ENCODE peak calls at places on chromosomes 11 and 22, in seven cellular contexts. One of them, this sample, is unnamed.

GRCh38 chr22:41474878-41475451 is 6.0 kb downstream of the ACO2 start:
- DNase-seq in sigmoid colon: no peak
- DNase-seq in breast epithelium: no peak
- DNase-seq in heart left ventricle: no peak
- DNase-seq in adrenal gland: no peak
- DNase-seq in upper lobe of left lung: no peak
- DNase-seq in IMR-90: no peak
- DNase-seq in this sample: no peak

GRCh38 chr22:44871782-44872181 is 119.4 kb downstream of the ARHGAP8 start:
- DNase-seq in sigmoid colon: no peak
- DNase-seq in breast epithelium: no peak
- DNase-seq in heart left ventricle: peak
- DNase-seq in adrenal gland: no peak
- DNase-seq in upper lobe of left lung: no peak
- DNase-seq in IMR-90: no peak
- DNase-seq in this sample: no peak

GRCh38 chr11:32137263-32137662 is 46.4 kb downstream of the RCN1 start:
- DNase-seq in sigmoid colon: no peak
- DNase-seq in breast epithelium: no peak
- DNase-seq in heart left ventricle: no peak
- DNase-seq in adrenal gland: no peak
- DNase-seq in upper lobe of left lung: no peak
- DNase-seq in IMR-90: peak
- DNase-seq in this sample: no peak

GRCh38 chr22:40463017-40463631 is 92.7 kb downstream of the SGSM3 start:
- DNase-seq in sigmoid colon: no peak
- DNase-seq in breast epithelium: no peak
- DNase-seq in heart left ventricle: no peak
- DNase-seq in adrenal gland: no peak
- DNase-seq in upper lobe of left lung: no peak
- DNase-seq in IMR-90: no peak
- DNase-seq in this sample: no peak

GRCh38 chr11:27089746-27090145 is 49.1 kb downstream of the BBOX1 start:
- DNase-seq in sigmoid colon: no peak
- DNase-seq in breast epithelium: no peak
- DNase-seq in heart left ventricle: no peak
- DNase-seq in adrenal gland: no peak
- DNase-seq in upper lobe of left lung: no peak
- DNase-seq in IMR-90: no peak
- DNase-seq in this sample: no peak

GRCh38 chr11:47289856-47290255 is 19.9 kb downstream of the MADD start:
- DNase-seq in sigmoid colon: peak
- DNase-seq in breast epithelium: no peak
- DNase-seq in heart left ventricle: no peak
- DNase-seq in adrenal gland: peak
- DNase-seq in upper lobe of left lung: peak
- DNase-seq in IMR-90: no peak
- DNase-seq in this sample: no peak

GRCh38 chr11:122116591-122116990 is 576 bp upstream of the BLID start:
- DNase-seq in sigmoid colon: no peak
- DNase-seq in breast epithelium: no peak
- DNase-seq in heart left ventricle: no peak
- DNase-seq in adrenal gland: no peak
- DNase-seq in upper lobe of left lung: no peak
- DNase-seq in IMR-90: no peak
- DNase-seq in this sample: no peak

GRCh38 chr22:50599816-50600454 is 658 bp upstream of the MAPK8IP2 start:
- DNase-seq in sigmoid colon: peak
- DNase-seq in breast epithelium: no peak
- DNase-seq in heart left ventricle: peak
- DNase-seq in adrenal gland: peak
- DNase-seq in upper lobe of left lung: peak
- DNase-seq in IMR-90: no peak
- DNase-seq in this sample: peak

GRCh38 chr11:9208726-9209501 is 56.2 kb downstream of the DENND5A start:
- DNase-seq in sigmoid colon: no peak
- DNase-seq in breast epithelium: no peak
- DNase-seq in heart left ventricle: no peak
- DNase-seq in adrenal gland: no peak
- DNase-seq in upper lobe of left lung: no peak
- DNase-seq in IMR-90: no peak
- DNase-seq in this sample: no peak

GRCh38 chr22:42895541-42895981 is 38.5 kb upstream of the ARFGAP3 start:
- DNase-seq in sigmoid colon: no peak
- DNase-seq in breast epithelium: no peak
- DNase-seq in heart left ventricle: no peak
- DNase-seq in adrenal gland: no peak
- DNase-seq in upper lobe of left lung: no peak
- DNase-seq in IMR-90: no peak
- DNase-seq in this sample: no peak

GRCh38 chr11:119470316-119471266 is 47.6 kb upstream of the THY1 start:
- DNase-seq in sigmoid colon: no peak
- DNase-seq in breast epithelium: peak
- DNase-seq in heart left ventricle: no peak
- DNase-seq in adrenal gland: no peak
- DNase-seq in upper lobe of left lung: no peak
- DNase-seq in IMR-90: peak
- DNase-seq in this sample: no peak

GRCh38 chr11:60871378-60872061 is 4.2 kb downstream of the ZP1 start:
- DNase-seq in sigmoid colon: peak
- DNase-seq in breast epithelium: no peak
- DNase-seq in heart left ventricle: peak
- DNase-seq in adrenal gland: peak
- DNase-seq in upper lobe of left lung: no peak
- DNase-seq in IMR-90: peak
- DNase-seq in this sample: no peak

GRCh38 chr22:29375436-29376076 is 12.8 kb downstream of the AP1B1 start:
- DNase-seq in sigmoid colon: no peak
- DNase-seq in breast epithelium: no peak
- DNase-seq in heart left ventricle: no peak
- DNase-seq in adrenal gland: peak
- DNase-seq in upper lobe of left lung: no peak
- DNase-seq in IMR-90: peak
- DNase-seq in this sample: no peak

GRCh38 chr11:15969281-15969680 is 387.1 kb downstream of the SOX6 start:
- DNase-seq in sigmoid colon: peak
- DNase-seq in breast epithelium: no peak
- DNase-seq in heart left ventricle: no peak
- DNase-seq in adrenal gland: peak
- DNase-seq in upper lobe of left lung: no peak
- DNase-seq in IMR-90: peak
- DNase-seq in this sample: no peak

GRCh38 chr11:118314985-118315384 is 10.5 kb downstream of the CD3E start:
- DNase-seq in sigmoid colon: no peak
- DNase-seq in breast epithelium: no peak
- DNase-seq in heart left ventricle: no peak
- DNase-seq in adrenal gland: no peak
- DNase-seq in upper lobe of left lung: no peak
- DNase-seq in IMR-90: no peak
- DNase-seq in this sample: no peak

GRCh38 chr11:104897891-104898684 is at the start of gene CASP12:
- DNase-seq in sigmoid colon: no peak
- DNase-seq in breast epithelium: no peak
- DNase-seq in heart left ventricle: no peak
- DNase-seq in adrenal gland: no peak
- DNase-seq in upper lobe of left lung: no peak
- DNase-seq in IMR-90: peak
- DNase-seq in this sample: no peak

GRCh38 chr22:46714550-46714949 is 23.5 kb downstream of the CERK start:
- DNase-seq in sigmoid colon: no peak
- DNase-seq in breast epithelium: no peak
- DNase-seq in heart left ventricle: no peak
- DNase-seq in adrenal gland: no peak
- DNase-seq in upper lobe of left lung: no peak
- DNase-seq in IMR-90: peak
- DNase-seq in this sample: no peak

GRCh38 chr22:23147632-23148387 is 2.5 kb downstream of the RAB36 start:
- DNase-seq in sigmoid colon: no peak
- DNase-seq in breast epithelium: peak
- DNase-seq in heart left ventricle: no peak
- DNase-seq in adrenal gland: no peak
- DNase-seq in upper lobe of left lung: no peak
- DNase-seq in IMR-90: peak
- DNase-seq in this sample: no peak

GRCh38 chr22:27377901-27378300 is 423.7 kb downstream of the MN1 start:
- DNase-seq in sigmoid colon: no peak
- DNase-seq in breast epithelium: no peak
- DNase-seq in heart left ventricle: no peak
- DNase-seq in adrenal gland: no peak
- DNase-seq in upper lobe of left lung: no peak
- DNase-seq in IMR-90: no peak
- DNase-seq in this sample: no peak

GRCh38 chr11:117179048-117179999 is 781 bp downstream of the SIDT2 start:
- DNase-seq in sigmoid colon: peak
- DNase-seq in breast epithelium: no peak
- DNase-seq in heart left ventricle: no peak
- DNase-seq in adrenal gland: peak
- DNase-seq in upper lobe of left lung: peak
- DNase-seq in IMR-90: no peak
- DNase-seq in this sample: no peak

GRCh38 chr22:31628969-31629723 is 32.9 kb downstream of the PISD start:
- DNase-seq in sigmoid colon: no peak
- DNase-seq in breast epithelium: no peak
- DNase-seq in heart left ventricle: no peak
- DNase-seq in adrenal gland: no peak
- DNase-seq in upper lobe of left lung: no peak
- DNase-seq in IMR-90: no peak
- DNase-seq in this sample: peak

GRCh38 chr22:43066844-43067385 is 22.3 kb downstream of the TTLL1 start:
- DNase-seq in sigmoid colon: no peak
- DNase-seq in breast epithelium: no peak
- DNase-seq in heart left ventricle: no peak
- DNase-seq in adrenal gland: no peak
- DNase-seq in upper lobe of left lung: no peak
- DNase-seq in IMR-90: peak
- DNase-seq in this sample: no peak

GRCh38 chr11:61919841-61920631 is 2.7 kb upstream of the RAB3IL1 start:
- DNase-seq in sigmoid colon: peak
- DNase-seq in breast epithelium: peak
- DNase-seq in heart left ventricle: no peak
- DNase-seq in adrenal gland: peak
- DNase-seq in upper lobe of left lung: no peak
- DNase-seq in IMR-90: no peak
- DNase-seq in this sample: peak
- TF ChIP-seq POLR2A in sigmoid colon: no peak
- TF ChIP-seq POLR2A in breast epithelium: no peak
- TF ChIP-seq POLR2A in heart left ventricle: no peak
- TF ChIP-seq POLR2A in adrenal gland: no peak
- TF ChIP-seq POLR2A in upper lobe of left lung: no peak
- TF ChIP-seq POLR2A in IMR-90: no peak
- TF ChIP-seq POLR2A in this sample: no peak

GRCh38 chr22:38068641-38069371 is 11.6 kb downstream of the PICK1 start:
- DNase-seq in sigmoid colon: peak
- DNase-seq in breast epithelium: no peak
- DNase-seq in heart left ventricle: peak
- DNase-seq in adrenal gland: no peak
- DNase-seq in upper lobe of left lung: no peak
- DNase-seq in IMR-90: no peak
- DNase-seq in this sample: no peak

GRCh38 chr22:38067771-38068360 is 10.7 kb downstream of the PICK1 start:
- DNase-seq in sigmoid colon: no peak
- DNase-seq in breast epithelium: no peak
- DNase-seq in heart left ventricle: peak
- DNase-seq in adrenal gland: no peak
- DNase-seq in upper lobe of left lung: no peak
- DNase-seq in IMR-90: no peak
- DNase-seq in this sample: no peak

GRCh38 chr22:38071421-38072321 is 12.3 kb downstream of the SLC16A8 start:
- DNase-seq in sigmoid colon: no peak
- DNase-seq in breast epithelium: no peak
- DNase-seq in heart left ventricle: peak
- DNase-seq in adrenal gland: no peak
- DNase-seq in upper lobe of left lung: no peak
- DNase-seq in IMR-90: no peak
- DNase-seq in this sample: no peak

GRCh38 chr22:38070250-38070921 is 13.2 kb downstream of the PICK1 start:
- DNase-seq in sigmoid colon: peak
- DNase-seq in breast epithelium: no peak
- DNase-seq in heart left ventricle: peak
- DNase-seq in adrenal gland: no peak
- DNase-seq in upper lobe of left lung: no peak
- DNase-seq in IMR-90: no peak
- DNase-seq in this sample: no peak

DNA sequence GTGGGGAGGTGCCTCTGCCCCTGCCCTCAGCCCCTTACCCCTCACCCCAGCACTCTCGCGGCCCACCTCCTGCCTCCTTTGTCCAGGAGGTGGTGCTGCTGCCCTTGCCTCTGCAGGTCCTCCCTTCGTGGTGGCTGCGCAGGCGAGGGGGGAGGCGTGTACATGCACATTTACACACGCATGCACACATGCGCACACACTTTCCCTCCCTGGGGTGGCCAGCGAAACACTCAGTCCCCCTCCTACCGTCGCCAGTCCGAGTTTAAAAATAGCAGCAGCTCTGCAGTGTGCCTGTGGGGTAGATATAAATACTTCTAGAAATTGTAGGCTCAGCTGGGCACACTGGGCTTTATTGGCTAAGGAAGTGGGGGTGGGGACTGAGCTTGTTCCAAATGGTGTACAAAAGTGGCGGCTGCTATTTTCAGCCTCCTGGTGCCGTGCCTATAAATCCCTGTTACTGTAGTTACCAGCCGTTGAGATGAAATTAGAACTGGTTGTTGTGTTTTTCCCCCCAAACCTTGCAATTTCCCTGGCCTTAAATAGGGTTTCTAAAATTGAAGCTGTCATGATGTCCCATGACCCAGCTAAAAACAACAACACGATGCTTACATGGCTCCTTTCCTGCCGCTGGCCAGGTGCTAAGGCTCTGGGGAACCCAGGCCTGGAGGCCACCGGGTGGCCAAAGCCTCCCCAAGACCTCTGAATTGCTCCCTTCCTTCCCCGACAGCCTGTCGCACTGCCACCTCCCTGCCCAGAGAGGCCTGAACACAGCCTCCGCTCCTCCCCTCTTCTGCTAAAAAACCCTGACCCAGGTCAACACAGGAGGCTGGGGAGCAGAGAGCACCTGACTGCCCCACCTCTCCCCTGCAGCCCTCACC is 12.4 kb downstream of the PICK1 start:
- DNase-seq in sigmoid colon: peak
- DNase-seq in breast epithelium: no peak
- DNase-seq in heart left ventricle: peak
- DNase-seq in adrenal gland: peak
- DNase-seq in upper lobe of left lung: no peak
- DNase-seq in IMR-90: peak
- DNase-seq in this sample: no peak
- TF ChIP-seq POLR2A in sigmoid colon: no peak
- TF ChIP-seq POLR2A in breast epithelium: no peak
- TF ChIP-seq POLR2A in heart left ventricle: no peak
- TF ChIP-seq POLR2A in adrenal gland: no peak
- TF ChIP-seq POLR2A in upper lobe of left lung: no peak
- TF ChIP-seq POLR2A in IMR-90: no peak
- TF ChIP-seq POLR2A in this sample: no peak

GRCh38 chr11:71787014-71787823 is 45.8 kb upstream of the DEFB108B start:
- DNase-seq in sigmoid colon: peak
- DNase-seq in breast epithelium: peak
- DNase-seq in heart left ventricle: peak
- DNase-seq in adrenal gland: peak
- DNase-seq in upper lobe of left lung: peak
- DNase-seq in IMR-90: peak
- DNase-seq in this sample: peak
- TF ChIP-seq POLR2A in sigmoid colon: no peak
- TF ChIP-seq POLR2A in breast epithelium: no peak
- TF ChIP-seq POLR2A in heart left ventricle: no peak
- TF ChIP-seq POLR2A in adrenal gland: no peak
- TF ChIP-seq POLR2A in upper lobe of left lung: no peak
- TF ChIP-seq POLR2A in IMR-90: no peak
- TF ChIP-seq POLR2A in this sample: no peak

GRCh38 chr22:39240841-39241631 is 3.7 kb downstream of the PDGFB start:
- DNase-seq in sigmoid colon: peak
- DNase-seq in breast epithelium: peak
- DNase-seq in heart left ventricle: peak
- DNase-seq in adrenal gland: peak
- DNase-seq in upper lobe of left lung: no peak
- DNase-seq in IMR-90: no peak
- DNase-seq in this sample: no peak
- TF ChIP-seq POLR2A in sigmoid colon: no peak
- TF ChIP-seq POLR2A in breast epithelium: no peak
- TF ChIP-seq POLR2A in heart left ventricle: no peak
- TF ChIP-seq POLR2A in adrenal gland: peak
- TF ChIP-seq POLR2A in upper lobe of left lung: no peak
- TF ChIP-seq POLR2A in IMR-90: no peak
- TF ChIP-seq POLR2A in this sample: no peak